ENCODE peak calls at places on chromosomes 11 and 22, in six cellular contexts. J, G, A, B, V and H are unnamed samples.

GRCh38 chr22:38710866-38711265 is 5.1 kb downstream of the GTPBP1 start:
- DNase-seq in J (no peak), G (no peak), A (no peak), B (no peak), V (no peak), H (no peak)

GRCh38 chr11:125924384-125925007 is 20.2 kb downstream of the DDX25 start:
- DNase-seq in J (no peak), G (no peak), A (no peak), B (no peak), V (no peak), H (no peak)

GRCh38 chr22:28151241-28151640 is 232.2 kb upstream of the PITPNB start:
- DNase-seq in J (no peak), G (no peak), A (no peak), B (no peak), V (no peak), H (no peak)

GRCh38 chr22:41234815-41235687 is 5.7 kb downstream of the CHADL start:
- DNase-seq in J (no peak), G (no peak), A (no peak), B (no peak), V (no peak), H (no peak)

GRCh38 chr22:38172016-38172431 is 9.6 kb downstream of the PLA2G6 start:
- DNase-seq in J (no peak), G (no peak), A (no peak), B (peak; percentile 46), V (no peak), H (no peak)

GRCh38 chr22:20238567-20239062 is 29.5 kb downstream of the RTN4R start:
- DNase-seq in J (peak; percentile 70), G (no peak), A (no peak), B (peak; percentile 6), V (peak; percentile 94), H (no peak)

GRCh38 chr11:128716661-128717210 is 22.9 kb downstream of the FLI1 start:
- DNase-seq in J (no peak), G (no peak), A (peak; percentile 56), B (peak; percentile 62), V (no peak), H (no peak)

GRCh38 chr11:66607126-66607834 is 9.2 kb upstream of the RBM14 start:
- DNase-seq in J (no peak), G (no peak), A (peak; percentile 86), B (peak; percentile 96), V (peak; percentile 58), H (no peak)

GRCh38 chr22:41620646-41621098 is at the start of gene DESI1:
- DNase-seq in J (no peak), G (no peak), A (no peak), B (no peak), V (peak; percentile 45), H (no peak)

GRCh38 chr22:50376064-50376747 is 33.1 kb downstream of the PPP6R2 start:
- DNase-seq in J (no peak), G (no peak), A (no peak), B (no peak), V (no peak), H (no peak)

GRCh38 chr11:48900131-48900800 is 83.4 kb downstream of the TRIM51G start:
- DNase-seq in J (no peak), G (no peak), A (no peak), B (no peak), V (no peak), H (no peak)

GRCh38 chr22:21921184-21921721 is 31.4 kb downstream of the PPM1F start:
- DNase-seq in J (no peak), G (no peak), A (no peak), B (no peak), V (no peak), H (no peak)

GRCh38 chr22:23060612-23061400 is 9.5 kb upstream of the GNAZ start:
- DNase-seq in J (no peak), G (no peak), A (no peak), B (no peak), V (no peak), H (no peak)

GRCh38 chr11:103806130-103806900 is 230.1 kb upstream of the DDI1 start:
- DNase-seq in J (no peak), G (no peak), A (peak; percentile 92), B (peak; percentile 93), V (peak; percentile 76), H (no peak)

GRCh38 chr11:129694538-129694937 is 121.1 kb upstream of the TMEM45B start:
- DNase-seq in J (no peak), G (no peak), A (no peak), B (no peak), V (peak; percentile 49), H (no peak)

GRCh38 chr11:82521427-82521826 is 212.2 kb downstream of the FAM181B start:
- DNase-seq in J (no peak), G (no peak), A (no peak), B (no peak), V (no peak), H (no peak)

GRCh38 chr11:117898059-117898458 is 21.6 kb upstream of the FXYD6 start:
- DNase-seq in J (peak; percentile 31), G (no peak), A (no peak), B (no peak), V (no peak), H (no peak)

GRCh38 chr11:68813778-68814177 is 27.9 kb downstream of the CPT1A start:
- DNase-seq in J (no peak), G (no peak), A (no peak), B (no peak), V (no peak), H (no peak)

GRCh38 chr11:105466582-105467228 is 143.2 kb upstream of the GRIA4 start:
- DNase-seq in J (no peak), G (no peak), A (peak; percentile 75), B (peak; percentile 14), V (peak; percentile 74), H (peak; percentile 30)

GRCh38 chr11:84685149-84685548 is 942.0 kb downstream of the DLG2 start:
- DNase-seq in J (no peak), G (no peak), A (no peak), B (no peak), V (no peak), H (no peak)